ENCODE peak calls at places on chromosome 6, in six cellular contexts. L is A549, M is breast epithelium, A is Karpas-422, Q is mesenchymal stem cell, T is fibroblast of lung. B is an unnamed sample.

GRCh38 chr6:135054575-135055498 is at the start of gene HBS1L:
- DNase-seq in L (peak), M (peak), A (peak), Q (peak), T (peak), B (peak)

GRCh38 chr6:42315991-42316378 is 98.3 kb upstream of the MRPS10 start:
- DNase-seq in L (peak), M (no peak), A (no peak), Q (peak), T (peak), B (no peak)

GRCh38 chr6:131638013-131638412 is 911 bp downstream of the ENPP3 start:
- DNase-seq in L (no peak), M (no peak), A (no peak), Q (no peak), T (no peak), B (no peak)

GRCh38 chr6:169189227-169189626 is 64.4 kb downstream of the THBS2 start:
- DNase-seq in L (no peak), M (no peak), A (no peak), Q (no peak), T (no peak), B (no peak)

GRCh38 chr6:164106345-164106769 is 691.8 kb downstream of the QKI start:
- DNase-seq in L (peak), M (no peak), A (peak), Q (no peak), T (peak), B (peak)

GRCh38 chr6:87926687-87927086 is 121.0 kb upstream of the SPACA1 start:
- DNase-seq in L (no peak), M (no peak), A (no peak), Q (no peak), T (no peak), B (no peak)

GRCh38 chr6:152150196-152150595 is 342.7 kb downstream of the ESR1 start:
- DNase-seq in L (no peak), M (no peak), A (no peak), Q (no peak), T (no peak), B (no peak)

GRCh38 chr6:109024784-109025183 is 69.9 kb downstream of the SESN1 start:
- DNase-seq in L (no peak), M (no peak), A (no peak), Q (peak), T (no peak), B (no peak)

GRCh38 chr6:12066297-12066696 is 54.2 kb downstream of the HIVEP1 start:
- DNase-seq in L (no peak), M (no peak), A (no peak), Q (no peak), T (peak), B (no peak)

GRCh38 chr6:32967151-32968091 is 973 bp upstream of the BRD2 start:
- DNase-seq in L (peak), M (no peak), A (peak), Q (peak), T (peak), B (no peak)

GRCh38 chr6:29759457-29759856 is 36.2 kb downstream of the HLA-F start:
- DNase-seq in L (no peak), M (no peak), A (no peak), Q (no peak), T (no peak), B (no peak)

GRCh38 chr6:126909493-126909892 is 209.0 kb upstream of the RSPO3 start:
- DNase-seq in L (no peak), M (no peak), A (no peak), Q (no peak), T (no peak), B (no peak)

GRCh38 chr6:55882731-55883595 is 7.6 kb upstream of the BMP5 start:
- DNase-seq in L (peak), M (no peak), A (no peak), Q (peak), T (peak), B (no peak)

GRCh38 chr6:69580696-69581095 is 216.1 kb downstream of the LMBRD1 start:
- DNase-seq in L (no peak), M (no peak), A (no peak), Q (no peak), T (no peak), B (no peak)

GRCh38 chr6:49257549-49257948 is 205.5 kb downstream of the MMUT start:
- DNase-seq in L (no peak), M (no peak), A (no peak), Q (no peak), T (no peak), B (no peak)

GRCh38 chr6:113339173-113339572 is 518.0 kb upstream of the MARCKS start:
- DNase-seq in L (no peak), M (no peak), A (no peak), Q (no peak), T (no peak), B (no peak)

GRCh38 chr6:46612645-46613044 is 40.0 kb downstream of the CYP39A1 start:
- DNase-seq in L (no peak), M (no peak), A (no peak), Q (no peak), T (no peak), B (no peak)

GRCh38 chr6:27495386-27496135 is 22.7 kb upstream of the ZNF184 start:
- DNase-seq in L (peak), M (no peak), A (no peak), Q (peak), T (peak), B (no peak)

GRCh38 chr6:125294925-125295324 is 6.8 kb downstream of the HDDC2 start:
- DNase-seq in L (no peak), M (no peak), A (no peak), Q (no peak), T (no peak), B (no peak)

GRCh38 chr6:75489025-75489424 is 4.6 kb downstream of the FILIP1 start:
- DNase-seq in L (no peak), M (no peak), A (no peak), Q (peak), T (peak), B (no peak)

GRCh38 chr6:129774697-129775447 is 64.9 kb upstream of the ARHGAP18 start:
- DNase-seq in L (peak), M (no peak), A (peak), Q (peak), T (peak), B (peak)

GRCh38 chr6:128036808-128037570 is 136.1 kb upstream of the THEMIS start:
- DNase-seq in L (no peak), M (no peak), A (no peak), Q (peak), T (no peak), B (no peak)

GRCh38 chr6:15927531-15928230 is 201.2 kb upstream of the MYLIP start:
- DNase-seq in L (no peak), M (no peak), A (no peak), Q (no peak), T (no peak), B (no peak)

GRCh38 chr6:133804263-133804662 is 84.7 kb upstream of the TCF21 start:
- DNase-seq in L (no peak), M (no peak), A (no peak), Q (peak), T (peak), B (no peak)

GRCh38 chr6:149488815-149489214 is 4.0 kb upstream of the ZC3H12D start:
- DNase-seq in L (no peak), M (no peak), A (no peak), Q (no peak), T (no peak), B (no peak)

GRCh38 chr6:167093922-167094432 is 28.9 kb upstream of the CCR6 start:
- DNase-seq in L (no peak), M (no peak), A (peak), Q (no peak), T (no peak), B (no peak)
- H3K27ac ChIP-seq in L (no peak), M (no peak), A (no peak), Q (no peak), T (no peak), B (no peak)

GRCh38 chr6:34332255-34333198 is 59.9 kb downstream of the NUDT3 start:
- DNase-seq in L (no peak), M (no peak), A (peak), Q (no peak), T (no peak), B (no peak)
- H3K27ac ChIP-seq in L (no peak), M (no peak), A (peak), Q (no peak), T (no peak), B (no peak)

DNA sequence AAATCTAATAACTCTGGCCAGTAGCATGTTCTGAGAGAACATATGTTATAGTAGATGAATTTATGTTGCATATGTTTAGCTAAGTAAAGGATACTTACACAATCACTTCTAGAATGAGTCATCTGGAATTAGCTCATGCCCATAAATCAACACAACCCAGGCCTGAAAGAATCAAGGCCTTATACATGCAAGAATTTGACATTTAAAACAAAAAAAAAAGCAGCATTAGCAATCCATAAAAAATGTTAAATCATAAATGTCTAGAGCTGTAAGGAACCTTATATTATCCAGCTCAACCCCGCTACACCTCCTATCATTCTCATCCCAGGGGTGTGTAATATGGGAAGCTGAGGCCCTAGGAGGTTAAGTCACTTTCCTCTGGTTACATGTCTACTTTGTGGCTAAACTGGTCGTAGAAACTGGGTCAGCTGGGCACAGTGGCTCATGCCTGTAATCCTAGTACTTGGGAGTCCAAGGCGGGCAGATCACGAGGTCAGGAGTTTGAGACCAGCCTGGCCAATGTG is 105.2 kb upstream of the CARMIL1 start:
- DNase-seq in L (peak), M (no peak), A (no peak), Q (peak), T (peak), B (no peak)
- H3K27ac ChIP-seq in L (peak), M (peak), A (no peak), Q (peak), T (peak), B (no peak)

DNA sequence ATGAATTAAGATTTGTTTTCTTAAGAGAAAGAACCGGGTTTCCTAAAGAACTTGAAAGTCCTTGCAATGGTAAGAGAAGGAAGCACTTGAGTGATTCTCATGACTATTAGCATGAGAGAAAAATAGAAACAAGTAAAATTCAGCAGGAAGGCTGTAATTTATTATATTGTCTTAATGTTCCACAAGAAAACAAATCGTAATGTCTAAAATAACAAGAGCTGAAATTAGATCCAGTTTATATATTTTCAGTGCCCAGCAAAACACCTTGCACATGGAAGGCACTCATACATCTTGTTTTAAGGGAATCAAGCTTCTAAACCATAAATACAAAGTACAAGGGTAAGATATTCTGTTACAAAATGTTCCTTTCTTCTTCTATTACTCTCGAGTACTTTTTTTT is 229.4 kb upstream of the PLN start:
- DNase-seq in L (no peak), M (no peak), A (no peak), Q (peak), T (no peak), B (no peak)
- H3K27ac ChIP-seq in L (no peak), M (no peak), A (no peak), Q (no peak), T (no peak), B (no peak)

B was measured in substantia nigra.